ENCODE peak calls at places on chromosome 1, in six cellular contexts. Q is HepG2, X is GM12878, F is K562, V is GM12891, K is H1. T is an unnamed sample.

GRCh38 chr1:54872041-54872342 is 15.0 kb downstream of the DHCR24 start:
- DNase-seq in Q (no peak), X (no peak), F (no peak), V (no peak), K (no peak), T (no peak)

GRCh38 chr1:12229386-12229834 is 420 bp upstream of the VPS13D start:
- DNase-seq in Q (no peak), X (no peak), F (no peak), V (no peak), K (no peak), T (no peak)

GRCh38 chr1:116881879-116882520 is 27.7 kb upstream of the PTGFRN start:
- DNase-seq in Q (peak), X (no peak), F (peak), V (no peak), K (no peak), T (no peak)

GRCh38 chr1:227808566-227808965 is 6.9 kb upstream of the PRSS38 start:
- DNase-seq in Q (no peak), X (no peak), F (no peak), V (no peak), K (no peak), T (no peak)

GRCh38 chr1:1630965-1631792 is 794 bp upstream of the MMP23B start:
- DNase-seq in Q (no peak), X (no peak), F (no peak), V (peak), K (no peak), T (peak)

GRCh38 chr1:165284471-165284870 is 72.0 kb downstream of the LMX1A start:
- DNase-seq in Q (no peak), X (no peak), F (no peak), V (no peak), K (no peak), T (no peak)

GRCh38 chr1:218394416-218394815 is 49.3 kb downstream of the TGFB2 start:
- DNase-seq in Q (no peak), X (no peak), F (no peak), V (no peak), K (no peak), T (no peak)

GRCh38 chr1:151128800-151129199 is 17.6 kb downstream of the SEMA6C start:
- DNase-seq in Q (no peak), X (no peak), F (peak), V (no peak), K (no peak), T (no peak)

GRCh38 chr1:220684890-220685289 is 5.3 kb upstream of the C1orf115 start:
- DNase-seq in Q (no peak), X (no peak), F (no peak), V (no peak), K (no peak), T (no peak)

GRCh38 chr1:245874942-245875580 is 632.0 kb downstream of the SMYD3 start:
- DNase-seq in Q (no peak), X (no peak), F (peak), V (no peak), K (no peak), T (no peak)

GRCh38 chr1:186967659-186968394 is 139.1 kb downstream of the PLA2G4A start:
- DNase-seq in Q (no peak), X (no peak), F (no peak), V (no peak), K (no peak), T (no peak)

GRCh38 chr1:65002508-65003315 is 36.4 kb upstream of the JAK1 start:
- DNase-seq in Q (no peak), X (no peak), F (no peak), V (peak), K (no peak), T (peak)

DNA sequence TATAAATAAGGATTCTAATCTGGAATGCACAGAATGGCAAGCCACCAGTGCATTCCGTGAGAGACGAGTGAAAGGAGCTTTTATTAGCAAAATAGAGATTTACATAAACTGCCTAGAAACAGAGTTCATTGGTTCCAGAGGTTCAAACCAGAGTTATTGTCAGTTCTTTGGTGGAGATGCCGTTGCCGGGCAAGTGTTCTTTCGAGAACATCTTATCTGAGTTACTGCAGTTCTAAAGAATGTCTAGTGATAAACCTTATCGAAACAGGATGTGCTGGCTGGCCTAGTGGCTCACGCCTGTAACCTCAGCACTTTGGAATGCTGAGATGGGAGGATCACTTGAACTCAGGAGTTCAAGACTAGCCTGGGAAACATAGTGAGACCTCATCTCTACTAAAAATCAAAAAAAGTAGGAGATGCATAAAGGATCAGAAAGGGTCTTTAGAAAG is 19.8 kb upstream of the EVI5 start:
- DNase-seq in Q (peak), X (no peak), F (peak), V (peak), K (no peak), T (peak)
- TF ChIP-seq POLR2AphosphoS5 in Q (no peak), X (no peak), F (peak), V (no peak), K (no peak), T (no peak)

GRCh38 chr1:42456010-42456753 is at the start of the genes PPCS and ZMYND12:
- DNase-seq in Q (peak), X (peak), F (peak), V (peak), K (no peak), T (peak)
- TF ChIP-seq POLR2A in Q (peak), X (peak), F (peak), V (peak), K (peak), T (peak)

GRCh38 chr1:45864765-45865164 is 61.4 kb downstream of the MAST2 start:
- DNase-seq in Q (no peak), X (no peak), F (no peak), V (no peak), K (no peak), T (no peak)
- TF ChIP-seq TAF1 in Q (no peak), X (no peak), F (no peak), V (no peak), K (no peak), T (no peak)

DNA sequence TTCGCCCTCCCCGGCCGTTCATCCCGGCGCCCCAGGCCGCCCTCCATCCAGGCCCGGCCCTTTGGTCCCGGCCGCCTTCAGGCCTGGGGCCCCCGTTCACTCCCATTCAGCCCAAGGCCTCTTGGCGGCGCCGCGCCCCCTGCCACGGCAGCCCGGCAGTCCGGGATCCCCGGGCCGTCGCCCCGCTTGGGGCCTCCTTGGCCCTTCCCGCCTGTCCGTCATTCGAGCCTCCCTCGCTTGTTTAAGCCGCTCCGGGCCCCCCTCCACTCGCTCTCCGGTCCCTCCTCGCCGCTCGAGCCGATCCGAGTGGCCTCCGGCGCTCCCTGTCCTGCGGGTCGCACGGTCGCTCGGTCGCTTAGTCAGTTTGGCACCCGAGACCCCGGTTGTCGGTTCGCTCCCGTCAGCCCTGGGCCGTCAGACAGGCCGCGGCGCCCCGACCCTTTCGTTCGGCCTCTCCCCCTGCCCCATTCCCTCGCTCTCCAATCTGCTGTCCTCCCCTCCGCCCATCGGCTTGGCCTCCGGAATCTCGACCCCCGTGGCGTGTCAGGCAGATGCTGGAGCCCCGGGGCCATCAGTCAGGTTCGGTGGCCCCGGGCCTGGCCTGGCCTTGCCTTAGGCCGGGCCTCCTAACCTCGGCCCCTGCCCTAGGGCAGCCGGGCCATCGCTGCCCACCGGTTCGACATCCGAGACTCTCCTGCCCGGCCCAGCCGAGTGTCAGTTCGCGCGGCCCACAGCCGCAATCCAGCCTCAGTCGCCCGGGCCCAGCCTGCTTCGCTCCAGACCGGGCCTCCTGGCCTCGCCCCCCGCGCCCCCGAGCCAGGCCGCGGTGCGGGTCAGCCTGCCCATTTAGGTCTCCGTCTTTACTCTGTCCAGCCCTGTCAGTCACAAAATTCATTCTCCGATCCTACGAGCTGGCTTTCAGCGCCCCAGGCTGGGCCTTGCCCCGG is 1.1 kb downstream of the LRRC41 start:
- DNase-seq in Q (peak), X (no peak), F (peak), V (peak), K (no peak), T (peak)
- TF ChIP-seq POLR2AphosphoS5 in Q (no peak), X (no peak), F (no peak), V (no peak), K (no peak), T (no peak)

GRCh38 chr1:27961646-27962221 is 2.0 kb downstream of the XKR8 start:
- DNase-seq in Q (no peak), X (no peak), F (no peak), V (no peak), K (no peak), T (no peak)

GRCh38 chr1:27958513-27958912 is 1.3 kb upstream of the XKR8 start:
- DNase-seq in Q (no peak), X (no peak), F (no peak), V (no peak), K (no peak), T (no peak)

GRCh38 chr1:27960762-27961645 is 1.2 kb downstream of the XKR8 start:
- DNase-seq in Q (no peak), X (no peak), F (no peak), V (no peak), K (no peak), T (no peak)

GRCh38 chr1:27957655-27958054 is 2.1 kb upstream of the XKR8 start:
- DNase-seq in Q (no peak), X (no peak), F (no peak), V (no peak), K (no peak), T (no peak)

DNA sequence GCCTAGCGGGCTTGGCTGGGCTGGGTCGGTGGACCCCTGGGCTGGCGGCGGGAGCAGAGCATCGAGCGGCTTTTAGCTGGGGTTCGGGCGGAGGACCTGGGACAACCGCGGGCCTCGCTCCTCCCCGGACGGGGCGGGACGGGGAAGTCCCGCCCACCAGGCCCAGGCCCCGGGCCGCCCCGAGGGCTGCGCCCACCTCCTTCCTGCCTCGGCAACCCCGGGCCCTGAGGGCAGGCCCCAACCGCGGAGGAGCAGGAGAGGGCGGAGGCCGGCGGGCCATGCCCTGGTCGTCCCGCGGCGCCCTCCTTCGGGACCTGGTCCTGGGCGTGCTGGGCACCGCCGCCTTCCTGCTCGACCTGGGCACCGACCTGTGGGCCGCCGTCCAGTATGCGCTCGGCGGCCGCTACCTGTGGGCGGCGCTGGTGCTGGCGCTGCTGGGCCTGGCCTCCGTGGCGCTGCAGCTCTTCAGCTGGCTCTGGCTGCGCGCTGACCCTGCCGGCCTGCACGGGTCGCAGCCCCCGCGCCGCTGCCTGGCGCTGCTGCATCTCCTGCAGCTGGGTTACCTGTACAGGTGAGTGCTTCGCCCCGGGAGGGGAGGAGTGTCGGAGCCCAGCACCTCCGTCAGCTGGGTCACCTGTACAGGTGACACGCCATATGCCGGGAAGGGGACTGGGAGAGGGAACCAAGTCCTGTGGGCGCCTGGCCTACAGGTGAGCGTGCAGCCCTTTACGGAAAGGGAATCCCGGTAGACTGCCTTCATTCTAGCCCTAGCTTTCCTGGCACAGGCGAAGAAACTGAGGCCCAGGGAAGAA is at the start of gene XKR8:
- DNase-seq in Q (peak), X (peak), F (peak), V (peak), K (peak), T (peak)
- TF ChIP-seq POLR2A in Q (peak), X (peak), F (no peak), V (no peak), K (peak), T (peak)